ENCODE peak calls at places on chromosomes 3 and 15, in seven cellular contexts. Y is thoracic aorta; N is skeletal muscle cell; I is cardiac fibroblast; C is ELR; D is activated naive CD4-positive, alpha-beta T cell treated with anti-CD3 and anti-CD28 coated beads, Interleukin-2, amount 50 U/mL, for 72 hours; H is GM20000. T is an unnamed sample.

GRCh38 chr15:101267320-101268104 is 9.8 kb downstream of the SELENOS start:
- DNase-seq in Y (no peak), N (peak), I (peak), C (peak), D (no peak), H (no peak), T (peak)

GRCh38 chr3:40803311-40803710 is 278.6 kb downstream of the ZNF621 start:
- DNase-seq in Y (no peak), N (no peak), I (no peak), C (no peak), D (no peak), H (no peak), T (no peak)

GRCh38 chr3:46289551-46289950 is 47.3 kb downstream of the CCR3 start:
- DNase-seq in Y (no peak), N (no peak), I (no peak), C (no peak), D (no peak), H (no peak), T (no peak)

GRCh38 chr15:60690350-60690961 is 211.5 kb upstream of the ICE2 start:
- DNase-seq in Y (no peak), N (no peak), I (no peak), C (no peak), D (no peak), H (no peak), T (no peak)

GRCh38 chr3:16148783-16149182 is 25.7 kb upstream of the GALNT15 start:
- DNase-seq in Y (no peak), N (peak), I (peak), C (peak), D (no peak), H (no peak), T (peak)

GRCh38 chr3:45134758-45135521 is 11.2 kb downstream of the CDCP1 start:
- DNase-seq in Y (no peak), N (no peak), I (peak), C (no peak), D (no peak), H (no peak), T (no peak)

GRCh38 chr15:92077353-92078080 is 224.0 kb downstream of the SLCO3A1 start:
- DNase-seq in Y (peak), N (no peak), I (peak), C (peak), D (peak), H (peak), T (peak)

GRCh38 chr15:41502787-41503668 is 9.4 kb downstream of the ITPKA start:
- DNase-seq in Y (no peak), N (no peak), I (no peak), C (no peak), D (no peak), H (peak), T (no peak)

GRCh38 chr15:78615151-78615589 is 5.6 kb downstream of the CHRNA3 start:
- DNase-seq in Y (no peak), N (no peak), I (no peak), C (no peak), D (no peak), H (no peak), T (no peak)

GRCh38 chr3:69309810-69310209 is 76.1 kb downstream of the FRMD4B start:
- DNase-seq in Y (no peak), N (peak), I (peak), C (peak), D (no peak), H (no peak), T (no peak)

GRCh38 chr3:125052671-125053303 is 3.0 kb downstream of the HEG1 start:
- DNase-seq in Y (no peak), N (peak), I (peak), C (peak), D (no peak), H (no peak), T (peak)

GRCh38 chr15:74318376-74319137 is 48.9 kb downstream of the CYP11A1 start:
- DNase-seq in Y (no peak), N (no peak), I (peak), C (no peak), D (no peak), H (no peak), T (no peak)

GRCh38 chr15:41513282-41514227 is at the start of gene LTK:
- DNase-seq in Y (no peak), N (no peak), I (no peak), C (peak), D (no peak), H (peak), T (no peak)

GRCh38 chr15:88938802-88939485 is 25.8 kb upstream of the MFGE8 start:
- DNase-seq in Y (no peak), N (no peak), I (peak), C (no peak), D (no peak), H (no peak), T (no peak)

GRCh38 chr3:126718506-126719445 is 14.7 kb downstream of the CHCHD6 start:
- DNase-seq in Y (no peak), N (no peak), I (no peak), C (no peak), D (no peak), H (no peak), T (no peak)

GRCh38 chr15:63985221-63986184 is 60.8 kb downstream of the DAPK2 start:
- DNase-seq in Y (peak), N (no peak), I (no peak), C (no peak), D (no peak), H (no peak), T (no peak)

GRCh38 chr3:190108789-190109188 is 11.9 kb downstream of the P3H2 start:
- DNase-seq in Y (no peak), N (no peak), I (peak), C (no peak), D (no peak), H (no peak), T (no peak)

GRCh38 chr15:82093774-82094211 is 48.0 kb upstream of the MEX3B start:
- DNase-seq in Y (no peak), N (peak), I (peak), C (peak), D (no peak), H (no peak), T (no peak)

GRCh38 chr3:61381745-61382392 is 130.6 kb upstream of the FHIT start:
- DNase-seq in Y (no peak), N (no peak), I (peak), C (peak), D (no peak), H (peak), T (peak)

GRCh38 chr3:189842681-189843602 is 211.8 kb downstream of the TP63 start:
- DNase-seq in Y (no peak), N (no peak), I (no peak), C (no peak), D (no peak), H (no peak), T (no peak)

GRCh38 chr3:31957106-31957505 is 24.0 kb downstream of the OSBPL10 start:
- DNase-seq in Y (no peak), N (peak), I (peak), C (no peak), D (no peak), H (no peak), T (peak)

GRCh38 chr15:77496710-77497107 is 76.0 kb downstream of the HMG20A start:
- DNase-seq in Y (peak), N (peak), I (peak), C (peak), D (peak), H (peak), T (peak)

GRCh38 chr15:31360843-31361763 is 34.5 kb downstream of the KLF13 start:
- DNase-seq in Y (no peak), N (no peak), I (no peak), C (no peak), D (no peak), H (peak), T (no peak)

GRCh38 chr15:33204087-33204486 is 9.6 kb upstream of the FMN1 start:
- DNase-seq in Y (no peak), N (no peak), I (no peak), C (no peak), D (no peak), H (no peak), T (no peak)